ENCODE peak calls at places on chromosomes 16 and 17, in five cellular contexts. G is CD4-positive, CD25-positive, alpha-beta regulatory T cell; L is A549; W is gastrocnemius medialis; Q is SJCRH30. S is an unnamed sample. For H3K4me1, the result is how much of the 10 kb centered on the place peaks cover.

GRCh38 chr17:19304209-19304608 is 58.3 kb downstream of the B9D1 start:
- DNase-seq in G (peak), L (no peak), W (no peak), Q (peak), S (no peak)

GRCh38 chr16:55421225-55421624 is 57.8 kb upstream of the MMP2 start:
- DNase-seq in G (no peak), L (no peak), W (no peak), Q (no peak), S (no peak)

GRCh38 chr17:77076046-77076882 is 64.5 kb upstream of the SEC14L1 start:
- DNase-seq in G (no peak), L (no peak), W (no peak), Q (peak), S (no peak)

GRCh38 chr16:4415538-4416199 is 727 bp downstream of the CORO7 start:
- DNase-seq in G (peak), L (peak), W (no peak), Q (peak), S (no peak)

GRCh38 chr16:10200823-10201571 is 18.8 kb upstream of the GRIN2A start:
- DNase-seq in G (no peak), L (no peak), W (no peak), Q (no peak), S (no peak)

GRCh38 chr17:5635949-5636348 is 51.6 kb upstream of the NLRP1 start:
- DNase-seq in G (no peak), L (no peak), W (no peak), Q (no peak), S (no peak)

GRCh38 chr16:88533381-88533831 is 36.8 kb upstream of the ZC3H18 start:
- DNase-seq in G (no peak), L (no peak), W (no peak), Q (no peak), S (no peak)

GRCh38 chr17:1627219-1627986 is 1.2 kb downstream of the SLC43A2 start:
- DNase-seq in G (peak), L (no peak), W (peak), Q (no peak), S (no peak)

GRCh38 chr16:46908540-46909372 is 24.6 kb downstream of the GPT2 start:
- DNase-seq in G (peak), L (peak), W (no peak), Q (peak), S (no peak)

GRCh38 chr17:61309857-61310256 is 89.8 kb upstream of the TBX2 start:
- DNase-seq in G (no peak), L (no peak), W (no peak), Q (no peak), S (no peak)

GRCh38 chr16:81606039-81606438 is 161.4 kb downstream of the CMIP start:
- DNase-seq in G (no peak), L (no peak), W (no peak), Q (no peak), S (no peak)
- H3K4me1 ChIP-seq in G (under half), L (half or more), W (under half), Q (under half), S (half or more)

DNA sequence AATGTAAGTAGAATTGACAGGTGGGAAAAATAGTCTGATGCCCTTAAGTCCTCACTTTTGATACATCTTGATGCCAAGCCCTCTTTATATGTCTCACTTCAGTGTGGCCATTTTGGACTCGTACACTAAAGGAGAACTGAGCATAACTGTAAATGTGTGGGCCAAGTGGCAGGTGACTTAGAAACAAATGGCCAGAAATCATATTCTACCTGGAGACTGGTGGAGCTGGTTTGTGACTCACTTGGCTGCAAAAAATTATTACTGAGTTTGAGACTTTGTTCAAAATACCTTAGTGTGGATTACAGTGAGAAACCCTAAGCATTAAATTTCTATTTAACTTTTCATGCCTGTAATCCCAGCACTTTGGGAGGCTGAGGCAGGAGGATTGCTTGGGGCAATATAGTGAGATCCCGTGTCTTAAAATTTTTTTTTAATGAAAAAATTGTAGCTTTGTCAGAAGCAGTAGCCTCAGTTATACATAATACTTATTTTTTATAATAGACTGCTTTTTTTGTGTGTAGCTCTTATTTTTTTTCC is 5.0 kb downstream of the HAPSTR1 start:
- DNase-seq in G (no peak), L (no peak), W (no peak), Q (no peak), S (no peak)
- H3K4me1 ChIP-seq in G (half or more), L (half or more), W (half or more), Q (under half), S (half or more)

GRCh38 chr17:73480740-73481139 is 163.5 kb downstream of the SDK2 start:
- DNase-seq in G (no peak), L (no peak), W (no peak), Q (peak), S (no peak)
- H3K4me1 ChIP-seq in G (under half), L (under half), W (under half), Q (under half), S (under half)

GRCh38 chr17:81160306-81160705 is 5.0 kb upstream of the PVALEF start:
- DNase-seq in G (peak), L (no peak), W (no peak), Q (no peak), S (no peak)
- H3K4me1 ChIP-seq in G (under half), L (under half), W (under half), Q (under half), S (under half)

GRCh38 chr17:41629826-41630670 is 5.7 kb upstream of the KRT17 start:
- DNase-seq in G (no peak), L (no peak), W (no peak), Q (no peak), S (no peak)
- H3K4me1 ChIP-seq in G (under half), L (under half), W (under half), Q (under half), S (half or more)

GRCh38 chr16:23896832-23897821 is 61.3 kb downstream of the PRKCB start:
- DNase-seq in G (peak), L (no peak), W (no peak), Q (no peak), S (no peak)
- H3K4me1 ChIP-seq in G (under half), L (under half), W (under half), Q (under half), S (under half)

DNA sequence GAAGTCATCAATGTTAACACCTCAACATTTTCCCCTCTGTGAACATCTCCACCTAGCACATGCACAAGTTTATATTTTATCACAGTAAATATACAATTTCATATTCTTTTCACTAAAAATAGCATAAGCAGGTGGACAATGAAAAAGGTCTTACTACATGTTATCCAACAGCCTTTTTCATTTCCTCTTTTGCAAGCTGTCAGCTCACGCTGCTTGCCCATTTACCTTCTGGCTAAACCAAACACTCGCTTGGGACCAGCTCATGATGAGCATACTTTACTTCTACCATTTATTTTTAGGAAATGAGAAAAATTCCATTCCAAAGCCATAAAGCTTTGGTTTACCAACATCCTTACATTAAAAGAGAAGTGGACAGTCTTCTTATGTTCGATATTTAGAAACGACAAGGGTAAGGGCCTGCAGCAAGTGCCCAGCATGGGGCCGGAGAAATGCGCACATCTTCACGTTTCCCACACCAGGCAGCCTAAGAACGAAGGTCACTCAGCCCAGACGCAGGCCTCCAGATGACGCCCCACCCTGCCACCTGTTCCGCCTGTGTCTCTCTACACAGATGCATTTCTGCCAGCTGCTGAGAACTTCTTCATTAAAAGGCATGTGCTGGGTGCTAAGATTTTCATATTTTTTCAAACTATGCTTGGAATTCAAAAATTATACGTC is 13.9 kb downstream of the SNN start:
- DNase-seq in G (no peak), L (no peak), W (peak), Q (peak), S (peak)
- H3K4me1 ChIP-seq in G (under half), L (under half), W (half or more), Q (under half), S (under half)

DNA sequence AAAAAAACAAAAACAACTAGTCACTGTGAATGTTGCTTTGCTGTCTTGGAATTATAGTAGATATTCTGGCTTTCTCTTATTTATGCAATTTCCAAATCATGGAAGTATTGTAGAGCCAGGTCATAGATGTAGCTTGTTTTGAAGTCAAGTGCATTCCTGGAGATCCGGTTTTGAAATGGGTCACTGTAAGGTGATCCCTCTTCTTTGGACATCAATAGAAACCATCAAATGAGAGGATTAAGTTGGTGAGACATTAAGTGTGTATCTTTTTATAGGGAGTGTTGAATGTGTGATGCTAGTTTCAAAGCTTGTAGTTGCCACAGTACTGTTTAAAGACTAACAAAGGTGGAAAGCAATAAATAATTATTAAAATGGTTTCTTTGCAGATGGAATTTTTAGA is 4.5 kb downstream of the PRKAR1A start:
- DNase-seq in G (no peak), L (no peak), W (no peak), Q (no peak), S (no peak)
- H3K4me1 ChIP-seq in G (under half), L (under half), W (half or more), Q (under half), S (under half)

GRCh38 chr17:81057079-81057730 is 22.3 kb downstream of the BAIAP2 start:
- DNase-seq in G (no peak), L (peak), W (peak), Q (no peak), S (peak)

GRCh38 chr17:81060416-81060815 is 25.5 kb downstream of the BAIAP2 start:
- DNase-seq in G (no peak), L (no peak), W (no peak), Q (no peak), S (no peak)

GRCh38 chr17:81058263-81058871 is 23.4 kb downstream of the BAIAP2 start:
- DNase-seq in G (no peak), L (no peak), W (no peak), Q (no peak), S (no peak)

GRCh38 chr17:81057777-81058176 is 22.8 kb downstream of the BAIAP2 start:
- DNase-seq in G (no peak), L (no peak), W (no peak), Q (no peak), S (no peak)

GRCh38 chr17:81059026-81059425 is 24.1 kb downstream of the BAIAP2 start:
- DNase-seq in G (no peak), L (no peak), W (no peak), Q (no peak), S (no peak)
- H3K4me1 ChIP-seq in G (under half), L (under half), W (under half), Q (under half), S (half or more)

DNA sequence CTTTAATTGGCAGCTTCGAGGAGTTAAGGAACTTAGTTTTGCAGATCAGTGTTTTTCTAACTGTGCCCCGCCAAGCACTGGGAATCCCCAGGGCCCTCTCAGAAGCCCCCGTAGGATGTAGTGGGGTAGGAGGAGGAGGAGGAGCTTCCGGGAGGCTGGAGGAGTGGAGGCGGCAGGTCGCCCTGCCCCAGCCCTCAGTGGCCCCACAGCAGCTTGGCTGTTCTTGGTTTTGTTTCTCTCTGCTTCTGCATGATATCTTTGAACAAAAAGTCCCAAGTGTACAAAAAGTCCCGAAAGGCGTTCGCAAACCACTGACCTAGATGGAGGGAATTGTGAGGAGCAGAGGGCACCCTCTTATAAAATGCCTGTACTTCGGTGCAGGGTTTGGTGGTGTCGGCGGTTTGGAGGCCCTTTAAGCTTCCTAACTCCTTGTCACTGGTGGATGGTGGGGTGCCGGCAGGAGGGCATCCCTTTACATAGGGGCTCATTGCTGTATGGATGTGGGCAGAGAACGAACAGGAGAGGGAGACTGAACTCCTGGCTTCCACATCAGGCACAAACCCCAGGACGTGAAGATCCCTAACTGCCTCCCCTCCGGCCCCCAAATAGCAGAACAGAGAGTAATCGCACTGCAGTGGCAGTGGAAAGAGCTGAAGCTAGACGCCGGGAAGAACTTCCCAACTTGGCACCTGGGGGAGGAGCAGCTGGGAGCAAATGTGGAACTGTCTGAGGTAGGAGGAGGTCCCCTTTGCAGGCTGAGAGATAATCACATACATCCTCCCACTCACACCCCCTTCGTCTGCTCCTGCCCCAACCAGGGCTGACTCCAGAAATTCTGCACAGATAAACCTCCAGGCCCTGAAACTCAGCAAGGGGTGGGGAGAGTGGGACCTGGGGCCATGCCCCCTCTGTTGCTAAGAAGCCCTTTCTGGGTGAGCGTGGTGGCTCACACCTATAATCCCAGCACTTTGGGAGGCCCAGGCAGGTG is 20.1 kb downstream of the EPOP start:
- DNase-seq in G (no peak), L (no peak), W (no peak), Q (no peak), S (peak)
- H3K4me1 ChIP-seq in G (under half), L (under half), W (under half), Q (under half), S (under half)

S was measured in suprapubic skin.